ENCODE peak calls at places on chromosomes 6 and 20, in nine cellular contexts. A is SW480; N is stimulated activated naive B cell treated with anti-CD40 and anti-IgM and Interleukin-4, amounts not matched to agents 10 μg/mL and 1 μg/mL and 100 μg/mL, for 72 hours; J is amniotic stem cell; S is activated naive CD4-positive, alpha-beta T cell; C is skeletal muscle cell; Z is glutamatergic neuron; O is HuH-7.5; R is NB4. L is an unnamed sample.

GRCh38 chr6:105804436-105804835 is 281.7 kb upstream of the PRDM1 start:
- DNase-seq in A (no peak), N (no peak), J (peak), S (no peak), C (peak), Z (no peak), O (no peak), R (no peak), L (no peak)

GRCh38 chr6:27096834-27097511 is 150.5 kb upstream of the PRSS16 start:
- DNase-seq in A (no peak), N (peak), J (no peak), S (no peak), C (peak), Z (peak), O (no peak), R (no peak), L (no peak)

GRCh38 chr6:90028995-90029635 is 134.8 kb downstream of the GJA10 start:
- DNase-seq in A (no peak), N (no peak), J (no peak), S (no peak), C (no peak), Z (no peak), O (no peak), R (peak), L (no peak)

GRCh38 chr6:12909828-12910227 is 193.3 kb downstream of the PHACTR1 start:
- DNase-seq in A (no peak), N (no peak), J (no peak), S (no peak), C (no peak), Z (peak), O (no peak), R (no peak), L (no peak)

GRCh38 chr20:13995841-13996240 is 525 bp downstream of the MACROD2 start:
- DNase-seq in A (peak), N (no peak), J (no peak), S (no peak), C (no peak), Z (peak), O (peak), R (no peak), L (no peak)

GRCh38 chr6:118895241-118895561 is 1.2 kb downstream of the ASF1A start:
- DNase-seq in A (no peak), N (no peak), J (no peak), S (no peak), C (no peak), Z (no peak), O (no peak), R (no peak), L (no peak)

GRCh38 chr6:33828764-33829731 is 25.2 kb upstream of the MLN start:
- DNase-seq in A (no peak), N (no peak), J (no peak), S (no peak), C (no peak), Z (peak), O (no peak), R (no peak), L (no peak)

GRCh38 chr20:19973920-19974620 is 43.1 kb upstream of the NAA20 start:
- DNase-seq in A (peak), N (no peak), J (no peak), S (no peak), C (peak), Z (no peak), O (no peak), R (peak), L (no peak)

GRCh38 chr20:34754611-34755010 is 50.5 kb downstream of the TP53INP2 start:
- DNase-seq in A (no peak), N (no peak), J (no peak), S (no peak), C (no peak), Z (no peak), O (no peak), R (no peak), L (no peak)

GRCh38 chr6:37021356-37022129 is 16.1 kb downstream of the FGD2 start:
- DNase-seq in A (peak), N (no peak), J (no peak), S (no peak), C (peak), Z (no peak), O (no peak), R (peak), L (no peak)

GRCh38 chr20:3933126-3933684 is 44.0 kb downstream of the PANK2 start:
- DNase-seq in A (no peak), N (no peak), J (no peak), S (no peak), C (no peak), Z (no peak), O (no peak), R (peak), L (no peak)

GRCh38 chr6:37242429-37243052 is 15.0 kb upstream of the TBC1D22B start:
- DNase-seq in A (peak), N (no peak), J (peak), S (no peak), C (peak), Z (no peak), O (no peak), R (no peak), L (peak)

GRCh38 chr6:24931752-24932691 is 3.7 kb downstream of the RIPOR2 start:
- DNase-seq in A (peak), N (no peak), J (no peak), S (no peak), C (no peak), Z (no peak), O (no peak), R (no peak), L (no peak)

GRCh38 chr6:100171533-100172321 is 177.7 kb upstream of the MCHR2 start:
- DNase-seq in A (no peak), N (no peak), J (no peak), S (no peak), C (no peak), Z (no peak), O (no peak), R (peak), L (no peak)

GRCh38 chr6:111838749-111839484 is 34.3 kb downstream of the FYN start:
- DNase-seq in A (no peak), N (no peak), J (no peak), S (no peak), C (no peak), Z (no peak), O (no peak), R (no peak), L (no peak)

GRCh38 chr6:155647354-155647753 is 191.7 kb upstream of the NOX3 start:
- DNase-seq in A (no peak), N (no peak), J (no peak), S (no peak), C (no peak), Z (no peak), O (no peak), R (no peak), L (no peak)

GRCh38 chr6:43491750-43492661 is 14.6 kb downstream of the TJAP1 start:
- DNase-seq in A (no peak), N (no peak), J (peak), S (no peak), C (peak), Z (no peak), O (no peak), R (no peak), L (no peak)

GRCh38 chr6:100620085-100620484 is 155.4 kb upstream of the SIM1 start:
- DNase-seq in A (no peak), N (no peak), J (no peak), S (no peak), C (peak), Z (no peak), O (no peak), R (no peak), L (no peak)

GRCh38 chr6:156832166-156832743 is 55.1 kb downstream of the ARID1B start:
- DNase-seq in A (no peak), N (no peak), J (no peak), S (no peak), C (no peak), Z (peak), O (no peak), R (peak), L (no peak)

GRCh38 chr6:122730775-122731386 is 48.6 kb upstream of the FABP7 start:
- DNase-seq in A (peak), N (no peak), J (no peak), S (no peak), C (no peak), Z (no peak), O (no peak), R (peak), L (no peak)

GRCh38 chr20:4657096-4657495 is 64.6 kb upstream of the PRND start:
- DNase-seq in A (no peak), N (no peak), J (no peak), S (no peak), C (no peak), Z (no peak), O (no peak), R (no peak), L (no peak)

GRCh38 chr20:19265646-19266374 is 53.4 kb downstream of the SLC24A3 start:
- DNase-seq in A (peak), N (no peak), J (no peak), S (no peak), C (no peak), Z (no peak), O (no peak), R (peak), L (no peak)

GRCh38 chr6:7439243-7439642 is 49.6 kb downstream of the RIOK1 start:
- DNase-seq in A (no peak), N (no peak), J (no peak), S (no peak), C (no peak), Z (no peak), O (no peak), R (peak), L (no peak)

GRCh38 chr20:32067234-32067821 is 15.3 kb downstream of the HCK start:
- DNase-seq in A (no peak), N (no peak), J (peak), S (no peak), C (peak), Z (peak), O (no peak), R (peak), L (no peak)

GRCh38 chr6:14734416-14735340 is 511.2 kb upstream of the JARID2 start:
- DNase-seq in A (no peak), N (peak), J (peak), S (no peak), C (no peak), Z (no peak), O (no peak), R (peak), L (no peak)

GRCh38 chr6:83055366-83055964 is 10.2 kb downstream of the UBE3D start:
- DNase-seq in A (peak), N (no peak), J (peak), S (no peak), C (no peak), Z (peak), O (peak), R (peak), L (no peak)

GRCh38 chr6:32668226-32668747 is 1.8 kb upstream of the HLA-DQB1 start:
- DNase-seq in A (peak), N (peak), J (no peak), S (no peak), C (no peak), Z (no peak), O (no peak), R (no peak), L (no peak)

GRCh38 chr6:116246089-116246488 is 7.8 kb downstream of the TSPYL4 start:
- DNase-seq in A (no peak), N (no peak), J (peak), S (no peak), C (no peak), Z (no peak), O (no peak), R (no peak), L (no peak)

GRCh38 chr20:51985013-51985415 is 182.7 kb upstream of the SALL4 start:
- DNase-seq in A (peak), N (no peak), J (peak), S (no peak), C (peak), Z (no peak), O (peak), R (peak), L (peak)

GRCh38 chr20:40502431-40502992 is 186.5 kb downstream of the MAFB start:
- DNase-seq in A (no peak), N (no peak), J (no peak), S (no peak), C (no peak), Z (no peak), O (no peak), R (no peak), L (no peak)

GRCh38 chr6:144936764-144937163 is 651.6 kb downstream of the UTRN start:
- DNase-seq in A (no peak), N (no peak), J (no peak), S (no peak), C (no peak), Z (no peak), O (no peak), R (no peak), L (no peak)

L was measured in pulmonary artery endothelial cell.